ENCODE peak calls at places on chromosomes 5 and 9, in nine cellular contexts. One of them, this sample, is unnamed.
A peak's percentile ranks its signal among the peaks of the same experiment; 100 is the strongest.

GRCh38 chr5:140189977-140190867 is 15.2 kb downstream of the CYSTM1 start:
- DNase-seq in thyroid gland: no peak
- DNase-seq in endodermal cell: no peak
- DNase-seq in DND-41: no peak
- DNase-seq in Peyer's patch: no peak
- DNase-seq in small intestine: no peak
- DNase-seq in HCT116: no peak
- DNase-seq in endothelial cell of umbilical vein: peak; percentile 82
- DNase-seq in IMR-90: peak; percentile 78
- DNase-seq in this sample: no peak

GRCh38 chr9:4126184-4126865 is 173.5 kb downstream of the GLIS3 start:
- DNase-seq in IMR-90: peak; percentile 80
- DNase-seq in HCT116: no peak
- DNase-seq in endodermal cell: no peak
- DNase-seq in thyroid gland: no peak
- DNase-seq in endothelial cell of umbilical vein: peak; percentile 22
- DNase-seq in small intestine: no peak
- DNase-seq in DND-41: no peak
- DNase-seq in Peyer's patch: no peak
- DNase-seq in this sample: no peak

GRCh38 chr9:68492801-68493200 is 47.9 kb downstream of the TMEM252 start:
- DNase-seq in small intestine: no peak
- DNase-seq in thyroid gland: no peak
- DNase-seq in endodermal cell: no peak
- DNase-seq in DND-41: no peak
- DNase-seq in HCT116: no peak
- DNase-seq in endothelial cell of umbilical vein: no peak
- DNase-seq in IMR-90: no peak
- DNase-seq in Peyer's patch: no peak
- DNase-seq in this sample: no peak

GRCh38 chr5:179410291-179411160 is 65.3 kb upstream of the ADAMTS2 start:
- DNase-seq in endothelial cell of umbilical vein: no peak
- DNase-seq in small intestine: no peak
- DNase-seq in IMR-90: no peak
- DNase-seq in Peyer's patch: no peak
- DNase-seq in endodermal cell: peak; percentile 38
- DNase-seq in DND-41: no peak
- DNase-seq in thyroid gland: no peak
- DNase-seq in HCT116: no peak
- DNase-seq in this sample: peak; percentile 73

GRCh38 chr5:139141410-139141809 is 56.8 kb downstream of the SIL1 start:
- DNase-seq in IMR-90: no peak
- DNase-seq in endodermal cell: no peak
- DNase-seq in DND-41: no peak
- DNase-seq in thyroid gland: no peak
- DNase-seq in HCT116: no peak
- DNase-seq in small intestine: no peak
- DNase-seq in Peyer's patch: no peak
- DNase-seq in endothelial cell of umbilical vein: no peak
- DNase-seq in this sample: no peak

GRCh38 chr9:87681271-87682061 is 44.5 kb upstream of the CTSL start:
- DNase-seq in thyroid gland: no peak
- DNase-seq in DND-41: no peak
- DNase-seq in endodermal cell: peak; percentile 23
- DNase-seq in Peyer's patch: no peak
- DNase-seq in endothelial cell of umbilical vein: no peak
- DNase-seq in IMR-90: no peak
- DNase-seq in HCT116: no peak
- DNase-seq in small intestine: no peak
- DNase-seq in this sample: no peak

GRCh38 chr9:105039180-105039799 is 111.3 kb upstream of the ABCA1 start:
- DNase-seq in DND-41: no peak
- DNase-seq in IMR-90: no peak
- DNase-seq in endodermal cell: no peak
- DNase-seq in Peyer's patch: no peak
- DNase-seq in small intestine: no peak
- DNase-seq in HCT116: no peak
- DNase-seq in thyroid gland: no peak
- DNase-seq in endothelial cell of umbilical vein: no peak
- DNase-seq in this sample: no peak

GRCh38 chr5:9892696-9893095 is 262.5 kb upstream of the TAS2R1 start:
- DNase-seq in IMR-90: no peak
- DNase-seq in endodermal cell: no peak
- DNase-seq in small intestine: no peak
- DNase-seq in endothelial cell of umbilical vein: no peak
- DNase-seq in HCT116: no peak
- DNase-seq in DND-41: no peak
- DNase-seq in Peyer's patch: no peak
- DNase-seq in thyroid gland: no peak
- DNase-seq in this sample: no peak

GRCh38 chr9:14260101-14260500 is 53.8 kb downstream of the NFIB start:
- DNase-seq in small intestine: peak; percentile 57
- DNase-seq in Peyer's patch: no peak
- DNase-seq in DND-41: no peak
- DNase-seq in endothelial cell of umbilical vein: no peak
- DNase-seq in endodermal cell: no peak
- DNase-seq in HCT116: no peak
- DNase-seq in thyroid gland: no peak
- DNase-seq in IMR-90: peak; percentile 26
- DNase-seq in this sample: no peak

GRCh38 chr5:16754621-16755020 is 137.8 kb upstream of the RETREG1 start:
- DNase-seq in endodermal cell: no peak
- DNase-seq in thyroid gland: no peak
- DNase-seq in DND-41: no peak
- DNase-seq in IMR-90: no peak
- DNase-seq in small intestine: no peak
- DNase-seq in Peyer's patch: no peak
- DNase-seq in HCT116: no peak
- DNase-seq in endothelial cell of umbilical vein: no peak
- DNase-seq in this sample: no peak

GRCh38 chr9:96524045-96524444 is 74.1 kb downstream of the HABP4 start:
- DNase-seq in IMR-90: no peak
- DNase-seq in Peyer's patch: no peak
- DNase-seq in HCT116: no peak
- DNase-seq in thyroid gland: peak; percentile 32
- DNase-seq in endodermal cell: no peak
- DNase-seq in DND-41: no peak
- DNase-seq in endothelial cell of umbilical vein: no peak
- DNase-seq in small intestine: no peak
- DNase-seq in this sample: no peak

GRCh38 chr9:6106576-6107339 is 91.3 kb upstream of the RANBP6 start:
- DNase-seq in IMR-90: peak; percentile 12
- DNase-seq in endodermal cell: peak; percentile 73
- DNase-seq in small intestine: peak; percentile 22
- DNase-seq in HCT116: peak; percentile 34
- DNase-seq in endothelial cell of umbilical vein: peak; percentile 44
- DNase-seq in Peyer's patch: no peak
- DNase-seq in DND-41: peak; percentile 10
- DNase-seq in thyroid gland: peak; percentile 42
- DNase-seq in this sample: no peak

GRCh38 chr9:969693-970309 is 6.7 kb upstream of the DMRT3 start:
- DNase-seq in Peyer's patch: no peak
- DNase-seq in endothelial cell of umbilical vein: no peak
- DNase-seq in small intestine: no peak
- DNase-seq in IMR-90: no peak
- DNase-seq in thyroid gland: no peak
- DNase-seq in DND-41: no peak
- DNase-seq in endodermal cell: peak; percentile 84
- DNase-seq in HCT116: no peak
- DNase-seq in this sample: no peak

GRCh38 chr9:967436-967835 is 9.0 kb upstream of the DMRT3 start:
- DNase-seq in small intestine: no peak
- DNase-seq in IMR-90: no peak
- DNase-seq in Peyer's patch: no peak
- DNase-seq in endodermal cell: peak; percentile 65
- DNase-seq in thyroid gland: no peak
- DNase-seq in HCT116: no peak
- DNase-seq in endothelial cell of umbilical vein: no peak
- DNase-seq in DND-41: no peak
- DNase-seq in this sample: no peak

GRCh38 chr9:969310-969692 is 7.2 kb upstream of the DMRT3 start:
- DNase-seq in endothelial cell of umbilical vein: no peak
- DNase-seq in small intestine: no peak
- DNase-seq in IMR-90: no peak
- DNase-seq in Peyer's patch: no peak
- DNase-seq in thyroid gland: no peak
- DNase-seq in HCT116: no peak
- DNase-seq in DND-41: no peak
- DNase-seq in endodermal cell: no peak
- DNase-seq in this sample: no peak

GRCh38 chr9:966936-967335 is 9.5 kb upstream of the DMRT3 start:
- DNase-seq in Peyer's patch: no peak
- DNase-seq in IMR-90: no peak
- DNase-seq in endothelial cell of umbilical vein: no peak
- DNase-seq in endodermal cell: no peak
- DNase-seq in thyroid gland: no peak
- DNase-seq in DND-41: no peak
- DNase-seq in HCT116: no peak
- DNase-seq in small intestine: no peak
- DNase-seq in this sample: no peak

DNA sequence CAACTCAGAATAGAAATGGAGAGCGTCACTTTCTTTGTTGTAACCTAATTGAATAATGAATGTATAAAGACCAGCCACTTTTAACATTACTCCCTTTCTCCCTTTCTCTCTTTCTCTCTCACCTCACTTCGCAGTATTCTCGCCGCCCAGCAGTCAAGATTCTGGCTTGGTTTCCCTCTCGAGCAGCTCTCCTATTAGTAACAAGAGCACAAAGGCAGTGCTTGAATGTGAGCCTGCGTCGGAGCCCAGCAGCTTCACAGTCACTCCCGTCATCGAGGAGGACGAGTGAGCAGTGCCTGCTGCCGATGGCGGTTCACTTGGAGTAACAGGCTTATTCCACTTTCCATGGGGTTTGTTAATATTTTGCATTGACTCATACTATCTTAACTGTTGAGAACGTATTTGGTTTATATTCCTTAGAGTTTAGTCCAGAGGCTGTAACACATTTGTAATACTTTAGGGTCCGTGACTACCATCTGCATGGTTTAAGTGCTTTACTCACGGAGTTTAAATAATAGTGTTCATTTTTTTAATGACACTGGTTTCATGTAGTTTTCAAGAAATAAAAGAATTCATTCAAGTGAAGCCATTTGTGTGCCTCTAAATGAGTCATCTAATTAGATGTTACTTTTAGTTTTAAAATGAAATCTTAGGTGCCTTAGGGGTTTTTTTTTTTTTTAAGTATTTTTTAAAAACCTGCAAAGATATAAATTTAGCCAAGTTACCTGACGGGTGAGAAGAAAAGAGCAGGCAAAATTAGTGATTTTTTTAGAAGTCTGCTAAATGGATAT is 8.4 kb upstream of the DMRT3 start:
- DNase-seq in Peyer's patch: no peak
- DNase-seq in IMR-90: peak; percentile 13
- DNase-seq in endothelial cell of umbilical vein: no peak
- DNase-seq in DND-41: no peak
- DNase-seq in endodermal cell: peak; percentile 86
- DNase-seq in small intestine: no peak
- DNase-seq in thyroid gland: no peak
- DNase-seq in HCT116: no peak
- DNase-seq in this sample: no peak
- H3K27me3 ChIP-seq in Peyer's patch: peaks cover 56% of the 10 kb centered on the region
- H3K27me3 ChIP-seq in IMR-90: peaks cover 55% of the 10 kb centered on the region
- H3K27me3 ChIP-seq in endothelial cell of umbilical vein: peaks cover 85% of the 10 kb centered on the region
- H3K27me3 ChIP-seq in DND-41: peaks cover 18% of the 10 kb centered on the region
- H3K27me3 ChIP-seq in endodermal cell: peaks cover 100% of the 10 kb centered on the region
- H3K27me3 ChIP-seq in small intestine: peaks cover 50% of the 10 kb centered on the region
- H3K27me3 ChIP-seq in thyroid gland: no peaks in the 10 kb centered on the region
- H3K27me3 ChIP-seq in HCT116: peaks cover 16% of the 10 kb centered on the region
- H3K27me3 ChIP-seq in this sample: no peaks in the 10 kb centered on the region

DNA sequence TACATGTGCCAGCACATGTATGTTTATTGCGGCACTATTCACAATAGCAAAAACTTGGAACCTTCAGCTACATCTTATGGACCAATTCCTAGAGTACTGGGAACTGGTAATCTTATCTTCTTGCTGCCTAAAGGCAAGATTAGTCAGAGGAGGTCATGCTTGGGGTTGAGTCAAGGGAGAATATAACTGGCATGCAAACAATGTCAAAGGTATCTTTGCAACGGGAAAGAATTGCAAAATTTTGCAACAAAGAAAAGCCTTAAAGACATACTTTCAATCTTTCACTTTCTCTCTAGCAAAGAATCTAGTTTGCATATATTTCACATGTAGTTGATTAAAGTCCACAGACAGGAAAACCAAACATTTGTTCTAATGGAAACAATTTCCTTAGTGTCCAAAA is 145.2 kb downstream of the EDIL3 start:
- DNase-seq in Peyer's patch: no peak
- DNase-seq in small intestine: no peak
- DNase-seq in DND-41: no peak
- DNase-seq in endothelial cell of umbilical vein: no peak
- DNase-seq in endodermal cell: no peak
- DNase-seq in IMR-90: peak; percentile 70
- DNase-seq in HCT116: no peak
- DNase-seq in thyroid gland: no peak
- DNase-seq in this sample: no peak
- H3K4me3 ChIP-seq in Peyer's patch: no peak overlapping the region
- H3K4me3 ChIP-seq in small intestine: no peak overlapping the region
- H3K4me3 ChIP-seq in DND-41: no peak overlapping the region
- H3K4me3 ChIP-seq in endothelial cell of umbilical vein: no peak overlapping the region
- H3K4me3 ChIP-seq in endodermal cell: no peak overlapping the region
- H3K4me3 ChIP-seq in IMR-90: no peak overlapping the region
- H3K4me3 ChIP-seq in HCT116: no peak overlapping the region
- H3K4me3 ChIP-seq in thyroid gland: no peak overlapping the region
- H3K4me3 ChIP-seq in this sample: no peak overlapping the region

GRCh38 chr5:109102291-109102690 is 307.5 kb downstream of the PJA2 start:
- DNase-seq in Peyer's patch: no peak
- DNase-seq in IMR-90: no peak
- DNase-seq in HCT116: no peak
- DNase-seq in endothelial cell of umbilical vein: no peak
- DNase-seq in DND-41: no peak
- DNase-seq in thyroid gland: no peak
- DNase-seq in small intestine: no peak
- DNase-seq in endodermal cell: no peak
- DNase-seq in this sample: no peak

GRCh38 chr5:109105631-109106267 is 304.0 kb downstream of the PJA2 start:
- DNase-seq in thyroid gland: no peak
- DNase-seq in HCT116: no peak
- DNase-seq in endothelial cell of umbilical vein: peak; percentile 97
- DNase-seq in small intestine: no peak
- DNase-seq in Peyer's patch: no peak
- DNase-seq in DND-41: no peak
- DNase-seq in IMR-90: peak; percentile 91
- DNase-seq in endodermal cell: no peak
- DNase-seq in this sample: no peak

GRCh38 chr5:109099081-109099480 is 310.7 kb downstream of the PJA2 start:
- DNase-seq in endodermal cell: no peak
- DNase-seq in endothelial cell of umbilical vein: no peak
- DNase-seq in HCT116: no peak
- DNase-seq in thyroid gland: no peak
- DNase-seq in IMR-90: peak; percentile 54
- DNase-seq in DND-41: no peak
- DNase-seq in Peyer's patch: no peak
- DNase-seq in small intestine: no peak
- DNase-seq in this sample: no peak

GRCh38 chr5:109100971-109101370 is 308.8 kb downstream of the PJA2 start:
- DNase-seq in endodermal cell: no peak
- DNase-seq in IMR-90: peak; percentile 39
- DNase-seq in endothelial cell of umbilical vein: no peak
- DNase-seq in HCT116: no peak
- DNase-seq in thyroid gland: no peak
- DNase-seq in Peyer's patch: no peak
- DNase-seq in small intestine: no peak
- DNase-seq in DND-41: no peak
- DNase-seq in this sample: no peak
- H3K9me3 ChIP-seq in endodermal cell: no peaks in the 10 kb centered on the region
- H3K9me3 ChIP-seq in IMR-90: no peaks in the 10 kb centered on the region
- H3K9me3 ChIP-seq in endothelial cell of umbilical vein: no peaks in the 10 kb centered on the region
- H3K9me3 ChIP-seq in HCT116: no peaks in the 10 kb centered on the region
- H3K9me3 ChIP-seq in thyroid gland: no peaks in the 10 kb centered on the region
- H3K9me3 ChIP-seq in Peyer's patch: no peaks in the 10 kb centered on the region
- H3K9me3 ChIP-seq in small intestine: no peaks in the 10 kb centered on the region
- H3K9me3 ChIP-seq in DND-41: no peaks in the 10 kb centered on the region
- H3K9me3 ChIP-seq in this sample: no peaks in the 10 kb centered on the region

GRCh38 chr9:75186767-75187380 is 98.6 kb downstream of the OSTF1 start:
- DNase-seq in IMR-90: peak; percentile 28
- DNase-seq in HCT116: no peak
- DNase-seq in thyroid gland: no peak
- DNase-seq in endothelial cell of umbilical vein: peak; percentile 65
- DNase-seq in DND-41: no peak
- DNase-seq in Peyer's patch: no peak
- DNase-seq in small intestine: peak; percentile 22
- DNase-seq in endodermal cell: no peak
- DNase-seq in this sample: no peak
- H3K27me3 ChIP-seq in IMR-90: no peaks in the 10 kb centered on the region
- H3K27me3 ChIP-seq in HCT116: no peaks in the 10 kb centered on the region
- H3K27me3 ChIP-seq in thyroid gland: no peaks in the 10 kb centered on the region
- H3K27me3 ChIP-seq in endothelial cell of umbilical vein: no peaks in the 10 kb centered on the region
- H3K27me3 ChIP-seq in DND-41: no peaks in the 10 kb centered on the region
- H3K27me3 ChIP-seq in Peyer's patch: no peaks in the 10 kb centered on the region
- H3K27me3 ChIP-seq in small intestine: no peaks in the 10 kb centered on the region
- H3K27me3 ChIP-seq in endodermal cell: no peaks in the 10 kb centered on the region
- H3K27me3 ChIP-seq in this sample: no peaks in the 10 kb centered on the region